ENCODE peak calls at places on chromosomes 11 and 22, in four cellular contexts. K is activated CD4-positive, CD25-positive, alpha-beta regulatory T cell treated with anti-CD3 and anti-CD28 coated beads, Interleukin-2, amount 50 U/mL, for 16 hours; J is astrocyte of the spinal cord; Q is stimulated activated CD4-positive, alpha-beta T cell treated with anti-CD3 and anti-CD28 coated beads, TNF-alpha, amount 100 ng/mL, for 1 hour. U is an unnamed sample.
A peak's percentile ranks its signal among the peaks of the same experiment; 100 is the strongest.

GRCh38 chr11:67119577-67120391 is 721 bp downstream of the KDM2A start:
- DNase-seq in J (no peak), Q (no peak), K (no peak), U (no peak)

GRCh38 chr11:80733776-80734175 is 1292.9 kb upstream of the TENM4 start:
- DNase-seq in J (no peak), Q (no peak), K (no peak), U (no peak)

GRCh38 chr22:50184004-50184461 is 1.7 kb upstream of the TRABD start:
- DNase-seq in J (peak; percentile 31), K (no peak), Q (no peak), U (no peak)

GRCh38 chr11:65492637-65493366 is 6.0 kb upstream of the MALAT1 start:
- DNase-seq in K (no peak), J (peak; percentile 93), Q (no peak), U (peak; percentile 81)

GRCh38 chr11:72730706-72731105 is 21.5 kb downstream of the ARAP1 start:
- DNase-seq in K (no peak), J (no peak), Q (no peak), U (no peak)

GRCh38 chr11:65574963-65575567 is 788 bp upstream of the EHBP1L1 start:
- DNase-seq in K (no peak), J (no peak), Q (no peak), U (no peak)

GRCh38 chr11:74311352-74311926 is at the start of gene P4HA3:
- DNase-seq in J (peak; percentile 55), Q (no peak), K (no peak), U (peak; percentile 21)

GRCh38 chr11:78532991-78533861 is 41.4 kb downstream of the NARS2 start:
- DNase-seq in K (no peak), J (no peak), Q (no peak), U (no peak)

GRCh38 chr11:130909650-130910049 is 6.6 kb downstream of the SNX19 start:
- DNase-seq in J (peak; percentile 68), K (no peak), Q (no peak), U (peak; percentile 75)

GRCh38 chr11:78072455-78072854 is 7.2 kb downstream of the NDUFC2 start:
- DNase-seq in K (no peak), Q (no peak), J (no peak), U (no peak)

GRCh38 chr11:118241191-118242098 is 10.7 kb downstream of the MPZL3 start:
- DNase-seq in J (no peak), Q (no peak), K (peak; percentile 59), U (no peak)

GRCh38 chr11:15106201-15106965 is 8.3 kb upstream of the INSC start:
- DNase-seq in Q (no peak), J (peak; percentile 80), K (no peak), U (peak; percentile 56)

GRCh38 chr11:1546536-1547466 is 25.3 kb downstream of the DUSP8 start:
- DNase-seq in K (no peak), J (no peak), Q (no peak), U (no peak)

GRCh38 chr22:38412435-38413084 is 42.4 kb downstream of the KCNJ4 start:
- DNase-seq in K (no peak), J (no peak), Q (no peak), U (no peak)

GRCh38 chr22:17569971-17570511 is 6.7 kb downstream of the SLC25A18 start:
- DNase-seq in J (peak; percentile 67), Q (no peak), K (no peak), U (peak; percentile 24)

GRCh38 chr11:33135216-33135615 is 26.1 kb downstream of the CSTF3 start:
- DNase-seq in J (peak; percentile 68), K (no peak), Q (no peak), U (peak; percentile 55)

GRCh38 chr22:41487037-41487963 is 18.4 kb downstream of the ACO2 start:
- DNase-seq in Q (no peak), K (no peak), J (no peak), U (no peak)

GRCh38 chr22:27420817-27421361 is 380.7 kb downstream of the MN1 start:
- DNase-seq in Q (no peak), J (peak; percentile 98), K (no peak), U (peak; percentile 93)

GRCh38 chr22:29072193-29072978 is 449 bp upstream of the KREMEN1 start:
- DNase-seq in J (peak; percentile 32), K (peak; percentile 34), Q (peak; percentile 61), U (peak; percentile 39)

GRCh38 chr11:75802022-75802912 is 12.7 kb upstream of the UVRAG start:
- DNase-seq in J (no peak), K (no peak), Q (no peak), U (no peak)

GRCh38 chr11:76030286-76030685 is 176.0 kb downstream of the WNT11 start:
- DNase-seq in K (no peak), Q (no peak), J (peak; percentile 93), U (peak; percentile 90)

GRCh38 chr22:29580200-29580810 is 608 bp downstream of the NIPSNAP1 start:
- DNase-seq in K (no peak), Q (no peak), J (no peak), U (no peak)